ENCODE peak calls at places on chromosomes 13 and 19, in four cellular contexts. G, E, L and U are unnamed samples.

GRCh38 chr19:48969276-48970138 is 4.4 kb downstream of the FTL start:
- DNase-seq in E (no peak), G (no peak), L (peak; percentile 61), U (no peak)

GRCh38 chr13:35858665-35859064 is 272.5 kb downstream of the DCLK1 start:
- DNase-seq in E (no peak), G (no peak), L (no peak), U (no peak)

GRCh38 chr19:9709305-9709704 is 34.4 kb upstream of the ZNF562 start:
- DNase-seq in L (no peak), E (no peak), G (no peak), U (no peak)

GRCh38 chr13:94712812-94713555 is 639 bp upstream of the SOX21 start:
- DNase-seq in G (no peak), L (peak; percentile 66), E (peak; percentile 78), U (no peak)

GRCh38 chr19:50325310-50326100 is 3.7 kb downstream of the KCNC3 start:
- DNase-seq in E (peak; percentile 77), G (no peak), L (no peak), U (no peak)

GRCh38 chr19:11194173-11194572 is 3.2 kb downstream of the KANK2 start:
- DNase-seq in G (no peak), L (no peak), E (no peak), U (no peak)

GRCh38 chr19:29380581-29380980 is 145.2 kb upstream of the VSTM2B start:
- DNase-seq in L (peak; percentile 58), G (peak; percentile 25), E (peak; percentile 10), U (peak; percentile 79)

GRCh38 chr13:44302948-44303575 is 70.6 kb upstream of the SERP2 start:
- DNase-seq in L (peak; percentile 71), G (no peak), E (no peak), U (no peak)

GRCh38 chr19:21321996-21322395 is 7.2 kb downstream of the ZNF708 start:
- DNase-seq in G (no peak), L (no peak), E (no peak), U (no peak)

GRCh38 chr13:52371736-52372247 is 34.2 kb downstream of the THSD1 start:
- DNase-seq in E (no peak), G (no peak), L (no peak), U (no peak)

GRCh38 chr19:53664760-53665159 is 33.0 kb downstream of the DPRX start:
- DNase-seq in L (no peak), E (no peak), G (no peak), U (no peak)

GRCh38 chr19:10388957-10389356 is 8.6 kb upstream of the TYK2 start:
- DNase-seq in G (peak; percentile 92), L (peak; percentile 91), E (peak; percentile 93), U (no peak)

GRCh38 chr19:37594982-37595382 is 306 bp downstream of the ZNF540 start:
- DNase-seq in E (peak; percentile 62), L (peak; percentile 88), G (peak; percentile 69), U (no peak)

GRCh38 chr13:93262729-93263128 is 36.1 kb downstream of the GPC6 start:
- DNase-seq in E (no peak), G (no peak), L (no peak), U (no peak)

GRCh38 chr19:32358311-32358710 is 12.9 kb downstream of the ZNF507 start:
- DNase-seq in G (no peak), E (no peak), L (no peak), U (no peak)

GRCh38 chr13:40922437-40923040 is 96.6 kb downstream of the ELF1 start:
- DNase-seq in G (no peak), E (no peak), L (no peak), U (no peak)

GRCh38 chr19:40717325-40717879 is 490 bp downstream of the ITPKC start:
- DNase-seq in E (no peak), G (peak; percentile 55), L (peak; percentile 80), U (no peak)

GRCh38 chr19:29365836-29366417 is 153.0 kb upstream of the UQCRFS1 start:
- DNase-seq in G (no peak), E (no peak), L (no peak), U (peak; percentile 89)

GRCh38 chr13:23147264-23147663 is 33.5 kb upstream of the SGCG start:
- DNase-seq in G (no peak), L (no peak), E (no peak), U (no peak)

GRCh38 chr13:32911506-32911905 is 104.7 kb upstream of the KL start:
- DNase-seq in L (no peak), E (no peak), G (no peak), U (no peak)

GRCh38 chr13:46535822-46536221 is 17.1 kb upstream of the LRCH1 start:
- DNase-seq in E (no peak), G (no peak), L (no peak), U (no peak)

GRCh38 chr13:46383383-46383782 is 3.7 kb downstream of the RUBCNL start:
- DNase-seq in E (no peak), L (no peak), G (no peak), U (no peak)

GRCh38 chr19:37931941-37932655 is 25.1 kb downstream of the SIPA1L3 start:
- DNase-seq in E (peak; percentile 94), G (peak; percentile 92), L (peak; percentile 65), U (no peak)

GRCh38 chr13:42258747-42259146 is 13.2 kb upstream of the AKAP11 start:
- DNase-seq in G (no peak), L (no peak), E (no peak), U (no peak)

GRCh38 chr19:37872383-37872782 is 34.0 kb downstream of the WDR87 start:
- DNase-seq in G (no peak), E (no peak), L (no peak), U (no peak)

DNA sequence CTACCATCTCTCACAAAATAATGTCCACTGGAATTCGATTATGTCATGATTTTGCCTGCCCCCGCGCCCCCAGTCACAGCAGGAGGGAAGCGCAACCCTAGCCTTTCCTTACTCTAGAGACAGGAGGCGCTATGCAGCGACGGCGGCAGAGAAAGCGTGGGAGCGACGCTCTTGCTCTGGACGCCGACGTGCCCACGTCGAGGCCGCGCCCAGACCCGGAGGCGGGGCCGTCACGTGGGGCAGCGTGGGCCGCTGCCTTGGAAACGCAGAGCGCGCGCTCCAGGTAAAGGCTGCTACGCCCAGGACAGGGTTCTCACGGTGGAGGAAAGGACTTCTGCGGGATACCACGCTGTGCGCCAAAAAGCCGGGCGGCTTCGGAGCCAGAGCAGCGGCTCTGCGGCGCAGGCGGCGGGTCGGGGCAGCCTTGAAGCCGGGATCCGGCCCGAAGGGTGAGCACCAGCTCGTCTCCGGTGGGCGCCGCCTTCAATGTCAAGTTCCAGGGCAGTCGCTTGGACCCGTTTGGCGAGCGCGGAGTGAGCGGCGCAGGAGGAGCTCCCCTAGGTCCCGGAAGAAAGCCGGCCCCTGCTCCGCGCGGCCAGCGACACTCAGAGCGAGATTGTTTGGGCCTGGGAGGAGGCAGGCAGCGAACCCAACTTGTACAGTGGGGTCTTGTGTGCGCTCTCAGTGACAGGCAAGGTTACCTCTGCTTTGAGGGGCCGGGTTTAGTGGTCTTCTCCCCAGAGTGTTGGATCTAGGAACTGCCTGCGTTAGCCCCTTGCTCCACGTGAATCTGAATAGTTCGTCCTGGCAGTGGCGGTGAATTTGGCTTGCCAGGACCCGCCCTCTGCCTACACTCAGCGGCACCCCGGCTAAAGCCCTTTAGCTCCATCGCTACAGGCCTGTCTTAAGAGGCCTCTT is 121.7 kb downstream of the MRPL57 start:
- DNase-seq in G (peak; percentile 72), L (peak; percentile 90), E (peak; percentile 86), U (no peak)
- TF ChIP-seq POLR2A in G (no peak), L (no peak), E (no peak), U (no peak)

DNA sequence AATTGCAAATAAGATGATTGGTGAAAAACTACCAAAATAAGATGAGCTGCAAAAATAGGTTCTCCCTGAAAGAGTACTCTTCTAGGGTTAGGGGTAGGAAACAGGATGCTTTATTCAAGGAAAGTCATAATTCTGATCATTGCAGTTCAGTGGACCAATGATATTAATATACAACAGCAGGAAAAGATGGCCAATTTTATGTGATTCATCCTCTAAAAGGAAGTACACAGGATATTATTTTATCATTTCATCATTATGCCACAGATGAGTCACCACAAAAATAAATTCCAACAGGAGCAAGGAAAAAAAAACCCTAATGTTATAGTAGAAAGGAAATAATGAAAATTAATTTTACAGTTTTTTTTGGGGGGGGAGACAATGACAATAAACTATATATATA is 205.0 kb downstream of the NALCN start:
- DNase-seq in L (no peak), E (no peak), G (no peak), U (no peak)
- TF ChIP-seq POLR2AphosphoS5 in L (no peak), E (no peak), G (no peak), U (no peak)

DNA sequence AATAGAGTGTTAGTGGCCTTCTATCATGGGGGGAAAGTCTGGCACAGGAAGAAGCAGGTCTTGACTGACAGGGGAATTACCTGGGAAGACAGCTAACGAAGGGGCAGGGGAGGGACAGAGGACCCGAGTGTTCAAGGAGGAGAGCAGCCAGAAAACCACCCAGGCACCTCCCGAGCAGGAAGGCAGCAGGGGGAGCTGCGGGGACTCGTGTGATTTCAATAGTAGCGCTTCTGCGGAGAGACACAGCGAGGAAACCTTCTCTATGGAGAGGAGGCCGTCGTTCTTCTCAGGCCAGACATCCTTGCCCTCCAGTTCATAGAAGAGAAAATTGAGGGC is 39.9 kb upstream of the NPAS1 start:
- DNase-seq in G (no peak), E (no peak), L (no peak), U (no peak)
- H3K4me1 ChIP-seq in G (peaks cover 13% of the 10 kb centered on the region), E (peaks cover 93% of the 10 kb centered on the region), L (no peaks in the 10 kb centered on the region), U (peaks cover 90% of the 10 kb centered on the region)

DNA sequence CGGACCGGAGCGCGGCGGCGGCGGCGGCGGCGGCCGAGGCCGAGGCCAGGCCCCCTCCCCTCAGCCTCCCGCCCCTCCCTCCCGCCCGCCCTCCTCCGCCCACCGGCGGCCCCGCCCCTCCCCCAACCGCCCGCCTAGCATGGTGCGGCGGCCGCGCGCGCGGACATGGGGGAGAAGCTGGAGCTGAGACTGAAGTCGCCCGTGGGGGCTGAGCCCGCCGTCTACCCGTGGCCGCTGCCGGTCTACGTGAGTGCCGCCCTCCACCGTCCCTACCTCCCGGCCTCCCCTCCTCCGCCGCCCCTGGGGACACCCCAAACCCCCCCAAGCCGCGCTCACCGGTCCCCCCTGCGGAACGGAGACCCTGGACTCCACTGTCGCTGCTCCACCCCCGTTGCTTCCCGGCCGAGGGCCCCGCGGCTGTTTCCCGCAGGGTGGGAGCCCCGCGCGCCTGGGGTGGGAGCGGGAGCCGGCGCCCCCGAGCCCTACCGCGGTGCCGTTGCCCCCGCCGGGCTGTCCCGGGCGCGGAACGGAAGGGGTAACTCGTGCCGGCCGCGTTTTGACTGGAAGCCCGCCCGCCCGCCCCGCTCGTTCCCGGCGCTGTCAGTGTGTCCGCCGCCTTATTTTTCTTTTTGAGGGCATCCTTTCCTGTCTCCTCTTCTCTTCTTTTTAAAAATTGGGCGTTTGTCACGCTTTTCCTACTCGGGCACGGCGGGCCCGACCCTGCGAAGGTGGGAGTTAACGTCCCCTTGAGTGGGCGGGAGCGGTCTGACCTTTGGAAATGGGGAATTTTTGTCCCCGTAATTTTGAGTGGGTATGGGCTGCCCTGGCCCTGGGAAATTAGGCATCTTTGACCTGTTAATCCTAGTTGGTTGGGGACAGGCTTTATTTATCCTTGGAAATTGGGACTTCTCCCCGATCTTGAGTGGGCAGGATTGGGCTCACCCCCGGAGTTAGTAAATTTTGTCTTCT is 571 bp downstream of the DOT1L start:
- DNase-seq in G (no peak), E (no peak), L (peak; percentile 79), U (no peak)
- TF ChIP-seq POLR2A in G (no peak), E (no peak), L (no peak), U (no peak)